ENCODE peak calls at places on chromosomes 1 and 21, in six cellular contexts. M is PC-3, P is MM.1S, Y is GM23248, Q is HCT116, T is SK-N-SH. G is an unnamed sample.

GRCh38 chr1:218494449-218494852 is 149.3 kb downstream of the TGFB2 start:
- DNase-seq in M (no peak), P (peak; percentile 87), Y (no peak), Q (no peak), T (no peak), G (no peak)

GRCh38 chr1:39898648-39899603 is 2.8 kb downstream of the MYCL start:
- DNase-seq in M (peak; percentile 47), P (no peak), Y (peak; percentile 27), Q (peak; percentile 75), T (peak; percentile 85), G (peak; percentile 82)

GRCh38 chr1:162676087-162676486 is 43.8 kb downstream of the DDR2 start:
- DNase-seq in M (peak; percentile 44), P (no peak), Y (peak; percentile 83), Q (no peak), T (no peak), G (no peak)

GRCh38 chr1:151292207-151293030 is 10.3 kb downstream of the ZNF687 start:
- DNase-seq in M (no peak), P (no peak), Y (no peak), Q (no peak), T (peak; percentile 45), G (no peak)

GRCh38 chr21:42526379-42526727 is 12.7 kb downstream of the SLC37A1 start:
- DNase-seq in M (no peak), P (no peak), Y (no peak), Q (no peak), T (no peak), G (no peak)

GRCh38 chr1:147598631-147599361 is 57.5 kb downstream of the BCL9 start:
- DNase-seq in M (no peak), P (peak; percentile 31), Y (peak; percentile 72), Q (no peak), T (peak; percentile 67), G (peak; percentile 68)

GRCh38 chr1:109807822-109808680 is 44.3 kb upstream of the EPS8L3 start:
- DNase-seq in M (peak; percentile 70), P (no peak), Y (peak; percentile 63), Q (no peak), T (no peak), G (no peak)

GRCh38 chr1:241021286-241021685 is 335.7 kb downstream of the RGS7 start:
- DNase-seq in M (no peak), P (no peak), Y (no peak), Q (no peak), T (no peak), G (no peak)

GRCh38 chr1:68542586-68542985 is 45.7 kb upstream of the DEPDC1 start:
- DNase-seq in M (peak; percentile 74), P (no peak), Y (peak; percentile 10), Q (no peak), T (no peak), G (no peak)

GRCh38 chr1:68332041-68332440 is 99.7 kb upstream of the WLS start:
- DNase-seq in M (no peak), P (no peak), Y (no peak), Q (no peak), T (no peak), G (no peak)

GRCh38 chr21:34148826-34149558 is 75.6 kb downstream of the MRPS6 start:
- DNase-seq in M (no peak), P (no peak), Y (no peak), Q (no peak), T (no peak), G (no peak)

GRCh38 chr1:204419064-204419403 is 7.4 kb upstream of the PPP1R15B start:
- DNase-seq in M (peak; percentile 79), P (no peak), Y (peak; percentile 53), Q (no peak), T (no peak), G (no peak)

GRCh38 chr1:240539700-240540414 is 72.1 kb downstream of the GREM2 start:
- DNase-seq in M (no peak), P (no peak), Y (no peak), Q (no peak), T (no peak), G (no peak)

GRCh38 chr1:162631546-162632233 is 574 bp upstream of the DDR2 start:
- DNase-seq in M (no peak), P (no peak), Y (peak; percentile 85), Q (no peak), T (peak; percentile 42), G (no peak)

GRCh38 chr21:43195131-43196021 is 26.6 kb downstream of the CRYAA start:
- DNase-seq in M (no peak), P (no peak), Y (no peak), Q (no peak), T (peak; percentile 49), G (no peak)

GRCh38 chr1:6475381-6476133 is 9.6 kb upstream of the TNFRSF25 start:
- DNase-seq in M (peak; percentile 87), P (peak; percentile 65), Y (peak; percentile 57), Q (no peak), T (peak; percentile 94), G (peak; percentile 84)

GRCh38 chr1:234756066-234756783 is 146.2 kb upstream of the IRF2BP2 start:
- DNase-seq in M (no peak), P (no peak), Y (no peak), Q (no peak), T (no peak), G (no peak)

GRCh38 chr21:35390013-35390776 is 341.1 kb upstream of the RUNX1 start:
- DNase-seq in M (peak; percentile 50), P (no peak), Y (peak; percentile 79), Q (no peak), T (peak; percentile 21), G (no peak)

GRCh38 chr21:31553926-31554325 is 105.6 kb upstream of the SOD1 start:
- DNase-seq in M (no peak), P (no peak), Y (no peak), Q (no peak), T (no peak), G (no peak)

GRCh38 chr1:77639056-77639455 is 43.4 kb downstream of the ZZZ3 start:
- DNase-seq in M (peak; percentile 62), P (no peak), Y (peak; percentile 67), Q (no peak), T (no peak), G (no peak)

GRCh38 chr1:57512386-57512785 is 88.5 kb upstream of the DAB1 start:
- DNase-seq in M (no peak), P (no peak), Y (no peak), Q (no peak), T (no peak), G (no peak)

GRCh38 chr1:7893529-7894180 is 40.8 kb upstream of the UTS2 start:
- DNase-seq in M (peak; percentile 93), P (no peak), Y (peak; percentile 90), Q (no peak), T (no peak), G (no peak)

GRCh38 chr21:25568230-25568629 is 39.1 kb downstream of the MRPL39 start:
- DNase-seq in M (no peak), P (no peak), Y (no peak), Q (no peak), T (no peak), G (no peak)

DNA sequence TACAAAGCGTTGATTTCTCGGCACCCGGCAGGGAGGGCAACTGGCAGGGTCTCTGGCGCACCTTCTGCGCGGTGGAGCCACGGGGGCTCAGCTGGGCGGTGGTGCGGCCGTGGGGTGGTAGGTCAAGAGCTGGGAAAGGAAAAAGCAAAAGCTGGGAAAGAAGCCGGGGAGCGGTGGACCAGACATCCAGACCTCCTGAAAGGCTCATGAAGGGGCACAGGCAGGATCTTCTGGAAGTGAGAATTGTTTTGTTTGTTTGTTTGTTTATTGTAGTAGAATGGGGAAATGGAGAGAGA is 7.2 kb upstream of the RNU1-1 start:
- DNase-seq in M (no peak), P (no peak), Y (no peak), Q (no peak), T (no peak), G (no peak)
- H3K4me2 ChIP-seq in M (no peak overlapping the region), P (no peak overlapping the region), Y (no peak overlapping the region), Q (no peak overlapping the region), T (no peak overlapping the region), G (no peak overlapping the region)

DNA sequence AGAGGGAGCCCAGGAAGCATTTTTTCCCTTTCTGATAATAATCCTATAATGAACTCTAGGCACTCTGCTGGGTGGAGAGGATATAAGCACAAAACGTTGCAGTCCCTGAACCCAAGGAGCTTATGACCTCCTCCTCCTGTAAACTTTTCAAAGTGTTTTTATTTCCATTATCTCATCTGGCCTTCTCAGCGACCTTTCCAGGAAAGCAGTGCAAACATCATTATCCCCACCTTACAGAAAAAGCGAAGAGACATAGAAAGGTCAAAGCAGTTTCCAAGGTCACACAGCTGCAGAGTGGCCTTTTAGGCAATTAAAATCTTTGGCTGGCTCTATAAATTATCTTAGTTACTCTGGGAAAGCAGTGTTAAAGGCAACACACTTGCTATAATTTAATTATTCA is 63.8 kb downstream of the OLFML3 start:
- DNase-seq in M (no peak), P (no peak), Y (no peak), Q (no peak), T (no peak), G (no peak)
- H3K9me2 ChIP-seq in M (no peaks in the 10 kb centered on the region), P (no peaks in the 10 kb centered on the region), Y (no peaks in the 10 kb centered on the region), Q (no peaks in the 10 kb centered on the region), T (no peaks in the 10 kb centered on the region), G (no peaks in the 10 kb centered on the region)

DNA sequence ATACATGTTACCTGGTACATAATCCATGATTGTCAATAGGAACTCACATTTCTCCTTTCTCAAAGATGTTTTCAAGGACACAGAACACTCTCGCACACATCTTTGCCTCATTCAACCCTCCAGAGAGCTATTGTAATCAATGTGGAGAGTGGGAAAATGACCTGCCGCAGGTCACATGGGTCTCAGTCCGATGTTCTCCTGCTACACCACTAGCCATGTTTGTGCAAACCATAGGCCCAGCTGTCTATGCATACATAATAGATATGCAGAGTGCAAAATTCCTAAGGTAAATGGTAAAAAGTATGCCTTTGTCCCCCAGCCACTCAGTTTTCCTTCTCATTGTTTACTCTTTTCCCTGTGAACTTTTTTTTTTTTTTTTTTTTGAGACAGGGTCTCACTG is 89.2 kb downstream of the ADSS2 start:
- DNase-seq in M (no peak), P (no peak), Y (no peak), Q (no peak), T (no peak), G (no peak)
- H3K9ac ChIP-seq in M (no peak overlapping the region), P (no peak overlapping the region), Y (peak overlapping the region; percentile 62), Q (no peak overlapping the region), T (no peak overlapping the region), G (no peak overlapping the region)

GRCh38 chr1:85295654-85296053 is 19.2 kb upstream of the BCL10 start:
- DNase-seq in M (no peak), P (no peak), Y (no peak), Q (no peak), T (no peak), G (no peak)

GRCh38 chr1:85297855-85298629 is 21.6 kb upstream of the BCL10 start:
- DNase-seq in M (peak; percentile 99), P (no peak), Y (peak; percentile 97), Q (peak; percentile 89), T (no peak), G (peak; percentile 79)

GRCh38 chr1:85296980-85297379 is 20.5 kb upstream of the BCL10 start:
- DNase-seq in M (no peak), P (no peak), Y (peak; percentile 67), Q (no peak), T (no peak), G (no peak)

GRCh38 chr1:85297538-85297854 is 21.1 kb upstream of the BCL10 start:
- DNase-seq in M (no peak), P (no peak), Y (no peak), Q (no peak), T (no peak), G (no peak)

DNA sequence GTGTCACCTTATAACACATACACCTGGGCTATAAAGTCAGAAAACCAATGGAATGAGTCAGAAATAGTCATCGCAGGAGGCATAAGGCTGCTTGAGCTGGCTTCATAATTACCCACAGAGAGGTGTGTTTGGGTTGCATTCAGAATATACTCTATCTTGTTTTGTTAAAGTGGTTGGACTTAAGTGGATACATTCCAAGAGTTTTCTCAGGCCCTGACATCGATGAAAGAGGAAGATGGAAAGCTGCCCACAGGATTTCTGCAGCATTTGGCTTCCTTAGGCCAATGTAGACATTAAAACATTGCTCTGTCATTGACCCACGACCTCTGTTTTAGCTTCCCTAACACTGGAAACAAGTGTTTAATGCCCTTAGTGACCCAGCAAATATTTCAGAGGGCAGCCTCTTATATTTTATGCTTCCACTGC is 18.6 kb upstream of the BCL10 start:
- DNase-seq in M (peak; percentile 98), P (no peak), Y (no peak), Q (peak; percentile 59), T (no peak), G (no peak)
- H3K4me2 ChIP-seq in M (peak overlapping the region; percentile 64), P (no peak overlapping the region), Y (no peak overlapping the region), Q (peak overlapping the region; percentile 39), T (no peak overlapping the region), G (no peak overlapping the region)